ENCODE peak calls at places on chromosomes 2 and 18, in nine cellular contexts. One of them, this sample, is unnamed.

GRCh38 chr2:10963155-10963554 is 51.4 kb downstream of the KCNF1 start:
- DNase-seq in coronary artery: no peak
- DNase-seq in activated naive CD4-positive, alpha-beta T cell treated with anti-CD3 and anti-CD28 coated beads for 36 hours: no peak
- DNase-seq in GF-D8: no peak
- DNase-seq in iPS-NIHi11: no peak
- DNase-seq in IMR-90: peak; percentile 75
- DNase-seq in SW480: peak; percentile 35
- DNase-seq in activated T-helper 1 cell treated with Interleukin-2 at 50 U/mL for 16 hours: no peak
- DNase-seq in mesendoderm: no peak
- DNase-seq in this sample: no peak

GRCh38 chr2:11865378-11865777 is 118.9 kb downstream of the LPIN1 start:
- DNase-seq in GF-D8: no peak
- DNase-seq in iPS-NIHi11: no peak
- DNase-seq in activated naive CD4-positive, alpha-beta T cell treated with anti-CD3 and anti-CD28 coated beads for 36 hours: peak; percentile 12
- DNase-seq in SW480: no peak
- DNase-seq in coronary artery: peak; percentile 28
- DNase-seq in IMR-90: no peak
- DNase-seq in mesendoderm: no peak
- DNase-seq in activated T-helper 1 cell treated with Interleukin-2 at 50 U/mL for 16 hours: no peak
- DNase-seq in this sample: no peak

GRCh38 chr2:218569661-218570500 is 1.2 kb downstream of the CNOT9 start:
- DNase-seq in GF-D8: no peak
- DNase-seq in mesendoderm: peak; percentile 55
- DNase-seq in coronary artery: no peak
- DNase-seq in iPS-NIHi11: no peak
- DNase-seq in SW480: peak; percentile 13
- DNase-seq in activated T-helper 1 cell treated with Interleukin-2 at 50 U/mL for 16 hours: no peak
- DNase-seq in activated naive CD4-positive, alpha-beta T cell treated with anti-CD3 and anti-CD28 coated beads for 36 hours: peak; percentile 19
- DNase-seq in IMR-90: peak; percentile 67
- DNase-seq in this sample: peak; percentile 26

GRCh38 chr2:3248754-3249476 is 128.7 kb downstream of the EIPR1 start:
- DNase-seq in activated naive CD4-positive, alpha-beta T cell treated with anti-CD3 and anti-CD28 coated beads for 36 hours: no peak
- DNase-seq in iPS-NIHi11: no peak
- DNase-seq in coronary artery: no peak
- DNase-seq in mesendoderm: no peak
- DNase-seq in SW480: no peak
- DNase-seq in IMR-90: no peak
- DNase-seq in activated T-helper 1 cell treated with Interleukin-2 at 50 U/mL for 16 hours: no peak
- DNase-seq in GF-D8: no peak
- DNase-seq in this sample: no peak

GRCh38 chr18:41490861-41491260 is 464.2 kb upstream of the PIK3C3 start:
- DNase-seq in activated naive CD4-positive, alpha-beta T cell treated with anti-CD3 and anti-CD28 coated beads for 36 hours: no peak
- DNase-seq in GF-D8: no peak
- DNase-seq in iPS-NIHi11: no peak
- DNase-seq in mesendoderm: no peak
- DNase-seq in coronary artery: no peak
- DNase-seq in SW480: no peak
- DNase-seq in activated T-helper 1 cell treated with Interleukin-2 at 50 U/mL for 16 hours: no peak
- DNase-seq in IMR-90: no peak
- DNase-seq in this sample: no peak

GRCh38 chr2:230956827-230957755 is 32.0 kb upstream of the GPR55 start:
- DNase-seq in coronary artery: no peak
- DNase-seq in activated naive CD4-positive, alpha-beta T cell treated with anti-CD3 and anti-CD28 coated beads for 36 hours: peak; percentile 48
- DNase-seq in iPS-NIHi11: peak; percentile 76
- DNase-seq in GF-D8: no peak
- DNase-seq in activated T-helper 1 cell treated with Interleukin-2 at 50 U/mL for 16 hours: no peak
- DNase-seq in IMR-90: peak; percentile 49
- DNase-seq in mesendoderm: peak; percentile 90
- DNase-seq in SW480: peak; percentile 72
- DNase-seq in this sample: peak; percentile 74

GRCh38 chr2:23146011-23146410 is 239.0 kb upstream of the KLHL29 start:
- DNase-seq in IMR-90: no peak
- DNase-seq in iPS-NIHi11: no peak
- DNase-seq in mesendoderm: no peak
- DNase-seq in coronary artery: no peak
- DNase-seq in activated T-helper 1 cell treated with Interleukin-2 at 50 U/mL for 16 hours: no peak
- DNase-seq in activated naive CD4-positive, alpha-beta T cell treated with anti-CD3 and anti-CD28 coated beads for 36 hours: no peak
- DNase-seq in SW480: peak; percentile 16
- DNase-seq in GF-D8: no peak
- DNase-seq in this sample: no peak

GRCh38 chr2:127157114-127157513 is 50.2 kb upstream of the BIN1 start:
- DNase-seq in IMR-90: no peak
- DNase-seq in activated naive CD4-positive, alpha-beta T cell treated with anti-CD3 and anti-CD28 coated beads for 36 hours: no peak
- DNase-seq in activated T-helper 1 cell treated with Interleukin-2 at 50 U/mL for 16 hours: no peak
- DNase-seq in SW480: no peak
- DNase-seq in mesendoderm: no peak
- DNase-seq in GF-D8: no peak
- DNase-seq in coronary artery: no peak
- DNase-seq in iPS-NIHi11: no peak
- DNase-seq in this sample: no peak

GRCh38 chr2:226649871-226650660 is 149.6 kb downstream of the IRS1 start:
- DNase-seq in activated naive CD4-positive, alpha-beta T cell treated with anti-CD3 and anti-CD28 coated beads for 36 hours: peak; percentile 74
- DNase-seq in iPS-NIHi11: peak; percentile 67
- DNase-seq in SW480: peak; percentile 84
- DNase-seq in GF-D8: peak; percentile 14
- DNase-seq in activated T-helper 1 cell treated with Interleukin-2 at 50 U/mL for 16 hours: peak; percentile 25
- DNase-seq in coronary artery: no peak
- DNase-seq in mesendoderm: peak; percentile 88
- DNase-seq in IMR-90: peak; percentile 98
- DNase-seq in this sample: peak; percentile 84

GRCh38 chr2:149832256-149832655 is 244.7 kb upstream of the MMADHC start:
- DNase-seq in activated naive CD4-positive, alpha-beta T cell treated with anti-CD3 and anti-CD28 coated beads for 36 hours: no peak
- DNase-seq in activated T-helper 1 cell treated with Interleukin-2 at 50 U/mL for 16 hours: no peak
- DNase-seq in iPS-NIHi11: no peak
- DNase-seq in mesendoderm: peak; percentile 7
- DNase-seq in coronary artery: no peak
- DNase-seq in GF-D8: no peak
- DNase-seq in IMR-90: peak; percentile 45
- DNase-seq in SW480: no peak
- DNase-seq in this sample: no peak

GRCh38 chr2:152240559-152241231 is 65.1 kb upstream of the STAM2 start:
- DNase-seq in GF-D8: no peak
- DNase-seq in coronary artery: no peak
- DNase-seq in activated naive CD4-positive, alpha-beta T cell treated with anti-CD3 and anti-CD28 coated beads for 36 hours: no peak
- DNase-seq in activated T-helper 1 cell treated with Interleukin-2 at 50 U/mL for 16 hours: no peak
- DNase-seq in SW480: no peak
- DNase-seq in mesendoderm: no peak
- DNase-seq in IMR-90: peak; percentile 75
- DNase-seq in iPS-NIHi11: no peak
- DNase-seq in this sample: peak; percentile 8

GRCh38 chr18:70931942-70932814 is 643.3 kb downstream of the SOCS6 start:
- DNase-seq in iPS-NIHi11: peak; percentile 23
- DNase-seq in activated naive CD4-positive, alpha-beta T cell treated with anti-CD3 and anti-CD28 coated beads for 36 hours: no peak
- DNase-seq in IMR-90: peak; percentile 17
- DNase-seq in activated T-helper 1 cell treated with Interleukin-2 at 50 U/mL for 16 hours: no peak
- DNase-seq in coronary artery: no peak
- DNase-seq in GF-D8: no peak
- DNase-seq in mesendoderm: peak; percentile 60
- DNase-seq in SW480: peak; percentile 4
- DNase-seq in this sample: no peak

GRCh38 chr2:138648606-138649005 is 131.6 kb downstream of the NXPH2 start:
- DNase-seq in SW480: no peak
- DNase-seq in activated T-helper 1 cell treated with Interleukin-2 at 50 U/mL for 16 hours: no peak
- DNase-seq in mesendoderm: no peak
- DNase-seq in GF-D8: no peak
- DNase-seq in iPS-NIHi11: peak; percentile 17
- DNase-seq in coronary artery: no peak
- DNase-seq in IMR-90: no peak
- DNase-seq in activated naive CD4-positive, alpha-beta T cell treated with anti-CD3 and anti-CD28 coated beads for 36 hours: no peak
- DNase-seq in this sample: no peak

GRCh38 chr2:106183093-106183837 is 10.8 kb downstream of the UXS1 start:
- DNase-seq in activated T-helper 1 cell treated with Interleukin-2 at 50 U/mL for 16 hours: no peak
- DNase-seq in GF-D8: no peak
- DNase-seq in coronary artery: no peak
- DNase-seq in IMR-90: peak; percentile 15
- DNase-seq in iPS-NIHi11: no peak
- DNase-seq in activated naive CD4-positive, alpha-beta T cell treated with anti-CD3 and anti-CD28 coated beads for 36 hours: no peak
- DNase-seq in mesendoderm: no peak
- DNase-seq in SW480: no peak
- DNase-seq in this sample: no peak

GRCh38 chr2:37558622-37559021 is 112.8 kb downstream of the CDC42EP3 start:
- DNase-seq in SW480: no peak
- DNase-seq in mesendoderm: peak; percentile 18
- DNase-seq in iPS-NIHi11: no peak
- DNase-seq in activated naive CD4-positive, alpha-beta T cell treated with anti-CD3 and anti-CD28 coated beads for 36 hours: no peak
- DNase-seq in IMR-90: no peak
- DNase-seq in GF-D8: peak; percentile 10
- DNase-seq in coronary artery: no peak
- DNase-seq in activated T-helper 1 cell treated with Interleukin-2 at 50 U/mL for 16 hours: no peak
- DNase-seq in this sample: no peak

GRCh38 chr2:196075196-196075595 is 6.6 kb upstream of the DNAH7 start:
- DNase-seq in SW480: no peak
- DNase-seq in iPS-NIHi11: no peak
- DNase-seq in coronary artery: no peak
- DNase-seq in GF-D8: no peak
- DNase-seq in activated T-helper 1 cell treated with Interleukin-2 at 50 U/mL for 16 hours: no peak
- DNase-seq in mesendoderm: no peak
- DNase-seq in IMR-90: peak; percentile 38
- DNase-seq in activated naive CD4-positive, alpha-beta T cell treated with anti-CD3 and anti-CD28 coated beads for 36 hours: no peak
- DNase-seq in this sample: peak; percentile 26

GRCh38 chr2:142044168-142044567 is 86.6 kb downstream of the LRP1B start:
- DNase-seq in iPS-NIHi11: no peak
- DNase-seq in coronary artery: no peak
- DNase-seq in activated T-helper 1 cell treated with Interleukin-2 at 50 U/mL for 16 hours: no peak
- DNase-seq in GF-D8: no peak
- DNase-seq in activated naive CD4-positive, alpha-beta T cell treated with anti-CD3 and anti-CD28 coated beads for 36 hours: no peak
- DNase-seq in IMR-90: no peak
- DNase-seq in mesendoderm: no peak
- DNase-seq in SW480: no peak
- DNase-seq in this sample: no peak

GRCh38 chr2:237122214-237122666 is 36.6 kb downstream of the COPS8 start:
- DNase-seq in activated naive CD4-positive, alpha-beta T cell treated with anti-CD3 and anti-CD28 coated beads for 36 hours: peak; percentile 78
- DNase-seq in GF-D8: no peak
- DNase-seq in coronary artery: peak; percentile 78
- DNase-seq in SW480: peak; percentile 81
- DNase-seq in activated T-helper 1 cell treated with Interleukin-2 at 50 U/mL for 16 hours: peak; percentile 7
- DNase-seq in mesendoderm: peak; percentile 94
- DNase-seq in iPS-NIHi11: peak; percentile 70
- DNase-seq in IMR-90: peak; percentile 87
- DNase-seq in this sample: peak; percentile 75

GRCh38 chr2:31999438-31999837 is 11.4 kb downstream of the MEMO1 start:
- DNase-seq in IMR-90: no peak
- DNase-seq in activated T-helper 1 cell treated with Interleukin-2 at 50 U/mL for 16 hours: no peak
- DNase-seq in mesendoderm: no peak
- DNase-seq in iPS-NIHi11: no peak
- DNase-seq in GF-D8: no peak
- DNase-seq in coronary artery: no peak
- DNase-seq in activated naive CD4-positive, alpha-beta T cell treated with anti-CD3 and anti-CD28 coated beads for 36 hours: no peak
- DNase-seq in SW480: no peak
- DNase-seq in this sample: no peak

GRCh38 chr2:71589763-71590162 is 136.4 kb downstream of the DYSF start:
- DNase-seq in SW480: no peak
- DNase-seq in activated T-helper 1 cell treated with Interleukin-2 at 50 U/mL for 16 hours: no peak
- DNase-seq in iPS-NIHi11: peak; percentile 66
- DNase-seq in coronary artery: no peak
- DNase-seq in mesendoderm: peak; percentile 19
- DNase-seq in IMR-90: no peak
- DNase-seq in GF-D8: no peak
- DNase-seq in activated naive CD4-positive, alpha-beta T cell treated with anti-CD3 and anti-CD28 coated beads for 36 hours: no peak
- DNase-seq in this sample: no peak

GRCh38 chr2:124325667-124326425 is 300.8 kb downstream of the CNTNAP5 start:
- DNase-seq in iPS-NIHi11: no peak
- DNase-seq in activated T-helper 1 cell treated with Interleukin-2 at 50 U/mL for 16 hours: no peak
- DNase-seq in SW480: no peak
- DNase-seq in mesendoderm: peak; percentile 37
- DNase-seq in GF-D8: no peak
- DNase-seq in activated naive CD4-positive, alpha-beta T cell treated with anti-CD3 and anti-CD28 coated beads for 36 hours: no peak
- DNase-seq in coronary artery: no peak
- DNase-seq in IMR-90: no peak
- DNase-seq in this sample: no peak

GRCh38 chr2:26148501-26148900 is 24.4 kb upstream of the GAREM2 start:
- DNase-seq in activated T-helper 1 cell treated with Interleukin-2 at 50 U/mL for 16 hours: no peak
- DNase-seq in GF-D8: no peak
- DNase-seq in IMR-90: peak; percentile 23
- DNase-seq in iPS-NIHi11: peak; percentile 44
- DNase-seq in mesendoderm: peak; percentile 29
- DNase-seq in SW480: no peak
- DNase-seq in activated naive CD4-positive, alpha-beta T cell treated with anti-CD3 and anti-CD28 coated beads for 36 hours: no peak
- DNase-seq in coronary artery: no peak
- DNase-seq in this sample: no peak

GRCh38 chr18:3526421-3527354 is 76.7 kb downstream of the TGIF1 start:
- DNase-seq in IMR-90: peak; percentile 85
- DNase-seq in SW480: peak; percentile 95
- DNase-seq in coronary artery: no peak
- DNase-seq in GF-D8: no peak
- DNase-seq in activated T-helper 1 cell treated with Interleukin-2 at 50 U/mL for 16 hours: no peak
- DNase-seq in activated naive CD4-positive, alpha-beta T cell treated with anti-CD3 and anti-CD28 coated beads for 36 hours: no peak
- DNase-seq in iPS-NIHi11: peak; percentile 55
- DNase-seq in mesendoderm: peak; percentile 84
- DNase-seq in this sample: peak; percentile 20

GRCh38 chr2:216732334-216732733 is 37.0 kb upstream of the IGFBP5 start:
- DNase-seq in GF-D8: no peak
- DNase-seq in SW480: no peak
- DNase-seq in iPS-NIHi11: no peak
- DNase-seq in activated naive CD4-positive, alpha-beta T cell treated with anti-CD3 and anti-CD28 coated beads for 36 hours: no peak
- DNase-seq in coronary artery: no peak
- DNase-seq in activated T-helper 1 cell treated with Interleukin-2 at 50 U/mL for 16 hours: no peak
- DNase-seq in mesendoderm: no peak
- DNase-seq in IMR-90: no peak
- DNase-seq in this sample: no peak

GRCh38 chr2:207121784-207122183 is 44.0 kb downstream of the KLF7 start:
- DNase-seq in coronary artery: no peak
- DNase-seq in SW480: no peak
- DNase-seq in activated T-helper 1 cell treated with Interleukin-2 at 50 U/mL for 16 hours: no peak
- DNase-seq in GF-D8: no peak
- DNase-seq in IMR-90: peak; percentile 85
- DNase-seq in mesendoderm: peak; percentile 60
- DNase-seq in activated naive CD4-positive, alpha-beta T cell treated with anti-CD3 and anti-CD28 coated beads for 36 hours: no peak
- DNase-seq in iPS-NIHi11: no peak
- DNase-seq in this sample: peak; percentile 81

GRCh38 chr2:36578343-36579296 is 19.3 kb downstream of the FEZ2 start:
- DNase-seq in coronary artery: no peak
- DNase-seq in GF-D8: no peak
- DNase-seq in activated T-helper 1 cell treated with Interleukin-2 at 50 U/mL for 16 hours: no peak
- DNase-seq in activated naive CD4-positive, alpha-beta T cell treated with anti-CD3 and anti-CD28 coated beads for 36 hours: no peak
- DNase-seq in SW480: no peak
- DNase-seq in mesendoderm: no peak
- DNase-seq in IMR-90: no peak
- DNase-seq in iPS-NIHi11: no peak
- DNase-seq in this sample: no peak

GRCh38 chr2:161199885-161200284 is 39.7 kb downstream of the TANK start:
- DNase-seq in coronary artery: no peak
- DNase-seq in SW480: no peak
- DNase-seq in IMR-90: no peak
- DNase-seq in mesendoderm: no peak
- DNase-seq in GF-D8: no peak
- DNase-seq in activated naive CD4-positive, alpha-beta T cell treated with anti-CD3 and anti-CD28 coated beads for 36 hours: no peak
- DNase-seq in iPS-NIHi11: no peak
- DNase-seq in activated T-helper 1 cell treated with Interleukin-2 at 50 U/mL for 16 hours: no peak
- DNase-seq in this sample: no peak

GRCh38 chr2:161976927-161977326 is 97.1 kb downstream of the DPP4 start:
- DNase-seq in activated T-helper 1 cell treated with Interleukin-2 at 50 U/mL for 16 hours: no peak
- DNase-seq in IMR-90: no peak
- DNase-seq in GF-D8: no peak
- DNase-seq in SW480: no peak
- DNase-seq in coronary artery: no peak
- DNase-seq in activated naive CD4-positive, alpha-beta T cell treated with anti-CD3 and anti-CD28 coated beads for 36 hours: no peak
- DNase-seq in iPS-NIHi11: no peak
- DNase-seq in mesendoderm: no peak
- DNase-seq in this sample: no peak

GRCh38 chr2:28821295-28821958 is 10.8 kb downstream of the SPDYA start:
- DNase-seq in activated T-helper 1 cell treated with Interleukin-2 at 50 U/mL for 16 hours: peak; percentile 1
- DNase-seq in IMR-90: peak; percentile 65
- DNase-seq in iPS-NIHi11: peak; percentile 49
- DNase-seq in activated naive CD4-positive, alpha-beta T cell treated with anti-CD3 and anti-CD28 coated beads for 36 hours: peak; percentile 81
- DNase-seq in GF-D8: peak; percentile 34
- DNase-seq in mesendoderm: peak; percentile 88
- DNase-seq in SW480: peak; percentile 66
- DNase-seq in coronary artery: no peak
- DNase-seq in this sample: peak; percentile 56

GRCh38 chr2:317501-318424 is 29.9 kb upstream of the ALKAL2 start:
- DNase-seq in SW480: peak; percentile 38
- DNase-seq in IMR-90: peak; percentile 10
- DNase-seq in GF-D8: no peak
- DNase-seq in coronary artery: no peak
- DNase-seq in iPS-NIHi11: peak; percentile 39
- DNase-seq in activated naive CD4-positive, alpha-beta T cell treated with anti-CD3 and anti-CD28 coated beads for 36 hours: peak; percentile 32
- DNase-seq in mesendoderm: peak; percentile 71
- DNase-seq in activated T-helper 1 cell treated with Interleukin-2 at 50 U/mL for 16 hours: no peak
- DNase-seq in this sample: peak; percentile 32

GRCh38 chr2:100757621-100758394 is 62.1 kb upstream of the NPAS2 start:
- DNase-seq in SW480: peak; percentile 27
- DNase-seq in activated T-helper 1 cell treated with Interleukin-2 at 50 U/mL for 16 hours: no peak
- DNase-seq in coronary artery: no peak
- DNase-seq in activated naive CD4-positive, alpha-beta T cell treated with anti-CD3 and anti-CD28 coated beads for 36 hours: no peak
- DNase-seq in mesendoderm: peak; percentile 29
- DNase-seq in IMR-90: peak; percentile 98
- DNase-seq in iPS-NIHi11: no peak
- DNase-seq in GF-D8: no peak
- DNase-seq in this sample: peak; percentile 78